ENCODE peak calls at places on chromosomes 5 and 9, in six cellular contexts. N is GM12891, I is GM12878, L is H1, X is HepG2, Q is K562. D is an unnamed sample.

GRCh38 chr5:675111-675875 is 17.9 kb downstream of the TPPP start:
- DNase-seq in N (no peak), I (no peak), L (no peak), X (no peak), Q (no peak), D (no peak)

GRCh38 chr5:78162253-78162862 is 132.1 kb downstream of the AP3B1 start:
- DNase-seq in N (no peak), I (no peak), L (no peak), X (peak), Q (peak), D (no peak)

GRCh38 chr5:176831425-176831824 is 21.1 kb downstream of the UNC5A start:
- DNase-seq in N (no peak), I (no peak), L (no peak), X (no peak), Q (no peak), D (no peak)

GRCh38 chr5:69024241-69024651 is 69.6 kb upstream of the SLC30A5 start:
- DNase-seq in N (peak), I (no peak), L (peak), X (peak), Q (peak), D (no peak)

GRCh38 chr5:72515211-72515610 is 8.0 kb upstream of the ZNF366 start:
- DNase-seq in N (no peak), I (no peak), L (no peak), X (no peak), Q (no peak), D (no peak)

GRCh38 chr5:76580983-76581382 is 42.2 kb downstream of the F2RL2 start:
- DNase-seq in N (no peak), I (no peak), L (no peak), X (no peak), Q (no peak), D (no peak)

GRCh38 chr9:125748511-125749099 is 1.4 kb downstream of the PBX3 start:
- DNase-seq in N (no peak), I (no peak), L (no peak), X (no peak), Q (no peak), D (no peak)

GRCh38 chr5:165196961-165197360 is 1691.5 kb downstream of the MAT2B start:
- DNase-seq in N (no peak), I (no peak), L (no peak), X (no peak), Q (no peak), D (no peak)

GRCh38 chr9:107043886-107044285 is 180.9 kb downstream of the ZNF462 start:
- DNase-seq in N (no peak), I (no peak), L (no peak), X (no peak), Q (no peak), D (no peak)

GRCh38 chr9:98021306-98022040 is 35.1 kb upstream of the NANS start:
- DNase-seq in N (no peak), I (no peak), L (no peak), X (no peak), Q (no peak), D (no peak)
- TF ChIP-seq POLR2AphosphoS5 in N (no peak), I (no peak), L (no peak), X (no peak), Q (no peak), D (no peak)

DNA sequence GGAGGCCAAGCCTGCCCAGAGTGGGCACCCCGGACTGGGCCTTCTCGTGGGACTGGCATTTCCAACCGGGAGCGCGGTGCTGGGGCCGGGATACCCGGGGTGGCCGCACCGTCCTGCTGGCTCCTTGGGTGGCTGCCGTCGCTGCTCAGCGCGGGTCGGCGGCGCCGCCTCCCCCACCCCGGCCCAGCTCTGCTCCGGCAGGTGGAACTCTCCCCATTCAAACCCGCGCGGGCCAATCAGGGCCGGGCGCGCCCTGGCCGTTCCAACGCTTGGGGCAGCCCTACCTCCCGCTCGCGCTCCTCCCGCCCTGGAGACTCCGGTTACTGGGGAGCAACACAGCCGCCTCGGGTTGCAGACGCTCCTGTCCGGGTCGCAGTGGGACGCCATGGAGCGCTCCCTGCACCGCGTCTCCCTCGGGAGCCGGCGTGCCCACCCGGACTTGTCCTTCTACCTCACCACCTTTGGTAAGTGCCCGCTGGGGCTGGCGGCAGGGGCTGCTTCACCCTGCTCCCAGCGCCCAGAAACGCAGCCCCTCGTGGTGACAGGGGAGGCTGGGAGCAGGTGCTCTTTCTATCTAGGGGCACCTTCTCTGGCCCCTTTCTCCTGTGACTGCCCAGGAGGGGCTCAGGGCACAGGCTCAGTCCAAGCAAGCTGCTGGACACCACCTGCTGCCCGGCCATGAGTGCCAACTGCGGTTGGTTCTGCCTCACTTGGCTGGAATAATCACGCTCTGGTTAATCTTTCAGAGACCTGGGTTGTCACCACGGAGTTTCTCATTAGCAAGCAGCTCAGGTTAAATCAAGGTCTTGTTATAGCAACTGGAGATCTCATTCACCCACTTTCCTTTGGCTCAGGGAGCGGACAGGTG is at the start of gene RGS3:
- DNase-seq in N (no peak), I (no peak), L (peak), X (peak), Q (peak), D (no peak)
- TF ChIP-seq POLR2A in N (no peak), I (no peak), L (no peak), X (peak), Q (no peak), D (no peak)

GRCh38 chr9:19720374-19720773 is 68.5 kb downstream of the SLC24A2 start:
- DNase-seq in N (no peak), I (no peak), L (no peak), X (peak), Q (no peak), D (no peak)
- TF ChIP-seq TAF1 in N (no peak), I (no peak), L (no peak), X (no peak), Q (no peak), D (no peak)

DNA sequence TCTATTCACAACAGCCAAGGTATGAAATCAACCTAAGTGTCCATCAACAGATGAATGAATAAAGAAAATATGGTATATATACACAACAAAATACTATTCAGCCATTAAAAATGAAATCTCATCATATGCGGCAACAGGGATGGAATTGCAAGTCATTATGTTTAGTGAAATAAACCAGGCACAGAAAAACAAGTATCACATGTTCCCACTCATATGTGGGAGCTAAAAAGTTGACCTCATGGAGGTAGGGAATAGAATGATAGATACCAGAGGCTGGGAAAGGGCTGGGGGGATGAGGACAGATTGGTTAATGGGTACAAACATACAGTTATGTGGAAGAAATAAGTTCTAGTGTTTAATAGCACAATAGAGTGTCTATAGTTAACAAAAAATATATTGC is 149.7 kb downstream of the DEPDC1B start:
- DNase-seq in N (no peak), I (no peak), L (no peak), X (no peak), Q (no peak), D (no peak)
- TF ChIP-seq POLR2AphosphoS5 in N (no peak), I (no peak), L (no peak), X (no peak), Q (no peak), D (no peak)

DNA sequence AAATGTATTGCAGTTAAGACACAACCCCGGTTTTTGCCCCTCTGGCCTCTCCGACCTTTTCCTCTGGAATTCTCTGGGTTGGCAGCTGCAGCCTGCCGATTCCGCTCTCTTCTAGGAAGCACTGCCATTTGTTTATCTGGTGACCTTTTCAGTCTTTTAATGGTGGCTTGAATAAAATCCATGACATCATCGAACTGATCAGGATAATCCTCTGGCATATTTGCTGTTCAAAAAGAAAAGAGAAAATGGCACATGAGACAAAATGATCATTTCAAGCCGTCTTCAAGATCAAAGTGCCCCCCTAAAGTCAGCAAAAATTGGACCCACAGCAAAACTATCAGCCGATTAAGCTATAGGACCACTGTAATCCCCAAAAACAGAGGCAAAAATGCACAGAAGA is 23.9 kb downstream of the GDNF start:
- DNase-seq in N (no peak), I (no peak), L (no peak), X (no peak), Q (no peak), D (no peak)
- TF ChIP-seq POLR2A in N (no peak), I (no peak), L (no peak), X (no peak), Q (no peak), D (no peak)

GRCh38 chr5:44727100-44727499 is 81.6 kb upstream of the MRPS30 start:
- DNase-seq in N (no peak), I (no peak), L (no peak), X (no peak), Q (no peak), D (no peak)

DNA sequence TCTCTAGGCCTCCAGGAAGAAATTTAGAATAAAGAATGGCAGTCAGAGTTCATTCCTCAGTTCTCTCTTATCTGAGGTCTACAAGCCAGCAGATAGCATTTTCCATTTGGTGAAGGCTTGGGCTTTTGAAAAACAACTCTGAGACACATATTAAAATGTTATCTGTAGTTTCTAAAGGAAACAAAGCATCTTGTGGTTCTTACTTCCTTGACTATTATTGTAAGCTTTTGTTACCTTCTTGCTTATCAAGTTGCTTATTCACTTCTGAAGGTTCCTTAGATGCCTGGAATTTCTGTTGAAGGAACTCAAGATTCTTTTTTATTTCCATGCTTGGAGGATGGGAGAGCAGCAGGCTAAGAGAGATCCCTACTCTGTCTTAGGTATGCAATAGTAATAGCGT is 79.2 kb upstream of the MRPS30 start:
- DNase-seq in N (no peak), I (no peak), L (no peak), X (no peak), Q (no peak), D (no peak)
- TF ChIP-seq TAF1 in N (no peak), I (no peak), L (no peak), X (no peak), Q (no peak), D (no peak)

DNA sequence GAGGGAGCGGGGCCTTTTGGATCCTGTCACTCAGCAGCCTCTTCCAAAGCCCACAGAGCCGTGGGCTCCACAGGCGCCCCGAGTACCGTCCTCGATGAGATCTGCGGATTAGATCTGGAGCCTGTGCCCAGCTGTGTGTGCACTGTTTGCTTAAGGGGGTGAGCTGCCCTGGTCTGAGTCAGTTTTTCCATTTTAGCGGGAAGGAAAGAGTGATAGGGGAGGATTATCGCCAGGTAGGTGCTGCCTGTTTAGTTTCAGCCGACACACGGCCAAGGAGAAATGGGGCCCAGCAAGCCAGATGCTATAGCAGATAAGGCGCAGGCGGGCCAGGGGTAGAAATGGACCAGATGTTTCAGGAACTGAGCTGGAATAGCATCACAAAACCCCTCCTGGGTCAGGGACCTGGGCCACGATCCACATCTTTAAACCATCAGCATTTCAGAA is 18.1 kb downstream of the COL5A1 start:
- DNase-seq in N (no peak), I (no peak), L (no peak), X (no peak), Q (no peak), D (no peak)
- TF ChIP-seq POLR2AphosphoS5 in N (no peak), I (no peak), L (no peak), X (no peak), Q (no peak), D (no peak)

GRCh38 chr9:91187311-91187964 is 174.3 kb downstream of the AUH start:
- DNase-seq in N (no peak), I (no peak), L (no peak), X (no peak), Q (no peak), D (no peak)

GRCh38 chr9:91186311-91187101 is 175.2 kb downstream of the AUH start:
- DNase-seq in N (no peak), I (no peak), L (peak), X (no peak), Q (peak), D (no peak)

GRCh38 chr9:91188719-91189590 is 172.8 kb downstream of the AUH start:
- DNase-seq in N (no peak), I (no peak), L (peak), X (no peak), Q (no peak), D (no peak)

GRCh38 chr9:91190062-91190461 is 171.7 kb downstream of the AUH start:
- DNase-seq in N (no peak), I (no peak), L (no peak), X (no peak), Q (no peak), D (no peak)

DNA sequence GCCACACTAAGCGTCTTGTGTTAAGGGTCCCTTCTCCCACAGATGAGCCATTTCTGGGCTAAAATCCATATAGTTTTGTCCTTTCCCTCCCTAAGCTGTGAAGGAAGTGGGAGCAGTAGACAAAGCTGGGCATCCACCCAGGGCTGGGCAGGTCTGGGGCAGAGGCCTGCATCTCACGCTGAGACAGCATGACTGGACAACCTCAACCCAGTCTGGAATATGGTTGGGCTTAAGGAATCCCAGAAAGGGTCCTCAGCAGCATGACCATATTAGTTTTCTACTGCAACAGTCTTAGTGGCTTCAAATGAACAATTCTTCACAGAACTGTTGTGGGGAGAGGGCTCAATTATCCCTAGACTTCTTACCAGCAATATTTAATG is 173.8 kb downstream of the AUH start:
- DNase-seq in N (no peak), I (no peak), L (no peak), X (no peak), Q (no peak), D (no peak)
- TF ChIP-seq POLR2A in N (no peak), I (no peak), L (no peak), X (no peak), Q (no peak), D (no peak)

D was measured in GM12892.